ENCODE peak calls at places on chromosomes 13 and 19, in four cellular contexts. One of them, this sample, is unnamed.

GRCh38 chr13:21104199-21105019 is 43.0 kb upstream of the LATS2 start:
- DNase-seq in psoas muscle: no peak
- DNase-seq in pancreas: no peak
- DNase-seq in heart right ventricle: no peak
- DNase-seq in this sample: no peak

GRCh38 chr19:9940778-9941177 is 4.5 kb upstream of the OLFM2 start:
- DNase-seq in heart right ventricle: no peak
- DNase-seq in pancreas: no peak
- DNase-seq in psoas muscle: no peak
- DNase-seq in this sample: no peak

GRCh38 chr13:95492044-95492801 is 60.3 kb upstream of the CLDN10 start:
- DNase-seq in pancreas: no peak
- DNase-seq in heart right ventricle: no peak
- DNase-seq in psoas muscle: no peak
- DNase-seq in this sample: no peak

GRCh38 chr19:4518345-4519171 is at the start of gene PLIN4:
- DNase-seq in pancreas: peak; percentile 70
- DNase-seq in psoas muscle: peak; percentile 87
- DNase-seq in heart right ventricle: peak; percentile 85
- DNase-seq in this sample: no peak

GRCh38 chr13:97125051-97125809 is 96.9 kb upstream of the MBNL2 start:
- DNase-seq in heart right ventricle: no peak
- DNase-seq in psoas muscle: peak; percentile 43
- DNase-seq in pancreas: peak; percentile 24
- DNase-seq in this sample: peak; percentile 59

GRCh38 chr19:2212861-2213711 is 23.0 kb downstream of the PLEKHJ1 start:
- DNase-seq in pancreas: no peak
- DNase-seq in heart right ventricle: no peak
- DNase-seq in psoas muscle: no peak
- DNase-seq in this sample: peak; percentile 39

GRCh38 chr19:10404888-10405808 is 1.8 kb upstream of the CDC37 start:
- DNase-seq in heart right ventricle: no peak
- DNase-seq in pancreas: no peak
- DNase-seq in psoas muscle: no peak
- DNase-seq in this sample: no peak

GRCh38 chr13:70893832-70894231 is 785.6 kb upstream of the KLHL1 start:
- DNase-seq in pancreas: no peak
- DNase-seq in psoas muscle: no peak
- DNase-seq in heart right ventricle: no peak
- DNase-seq in this sample: no peak

GRCh38 chr13:23558675-23559536 is 11.3 kb upstream of the TNFRSF19 start:
- DNase-seq in heart right ventricle: peak; percentile 60
- DNase-seq in pancreas: no peak
- DNase-seq in psoas muscle: peak; percentile 69
- DNase-seq in this sample: peak; percentile 65

GRCh38 chr13:22915442-22916082 is 265.2 kb upstream of the SGCG start:
- DNase-seq in psoas muscle: peak; percentile 57
- DNase-seq in heart right ventricle: peak; percentile 64
- DNase-seq in pancreas: peak; percentile 17
- DNase-seq in this sample: peak; percentile 55

GRCh38 chr19:28472111-28472510 is 740.8 kb downstream of the UQCRFS1 start:
- DNase-seq in psoas muscle: no peak
- DNase-seq in heart right ventricle: no peak
- DNase-seq in pancreas: no peak
- DNase-seq in this sample: no peak

GRCh38 chr19:6199240-6199983 is 63.9 kb downstream of the ACSBG2 start:
- DNase-seq in psoas muscle: peak; percentile 99
- DNase-seq in pancreas: peak; percentile 98
- DNase-seq in heart right ventricle: peak; percentile 100
- DNase-seq in this sample: peak; percentile 98

GRCh38 chr13:97856001-97856675 is 97.3 kb upstream of the IPO5 start:
- DNase-seq in pancreas: peak; percentile 9
- DNase-seq in psoas muscle: peak; percentile 46
- DNase-seq in heart right ventricle: peak; percentile 48
- DNase-seq in this sample: peak; percentile 36

GRCh38 chr19:27966390-27966816 is 1246.5 kb downstream of the UQCRFS1 start:
- DNase-seq in psoas muscle: no peak
- DNase-seq in pancreas: no peak
- DNase-seq in heart right ventricle: no peak
- DNase-seq in this sample: no peak

GRCh38 chr13:84446972-84447700 is 564.9 kb upstream of the SLITRK1 start:
- DNase-seq in pancreas: no peak
- DNase-seq in psoas muscle: no peak
- DNase-seq in heart right ventricle: no peak
- DNase-seq in this sample: no peak

GRCh38 chr19:7789447-7789846 is 26.4 kb downstream of the CLEC4M start:
- DNase-seq in pancreas: no peak
- DNase-seq in psoas muscle: no peak
- DNase-seq in heart right ventricle: no peak
- DNase-seq in this sample: no peak

GRCh38 chr13:76522083-76522755 is 364.0 kb downstream of the KCTD12 start:
- DNase-seq in psoas muscle: no peak
- DNase-seq in heart right ventricle: no peak
- DNase-seq in pancreas: no peak
- DNase-seq in this sample: no peak

GRCh38 chr13:48819376-48819775 is 156.3 kb upstream of the FNDC3A start:
- DNase-seq in heart right ventricle: no peak
- DNase-seq in pancreas: no peak
- DNase-seq in psoas muscle: no peak
- DNase-seq in this sample: no peak

GRCh38 chr13:46721054-46721453 is 75.9 kb downstream of the ESD start:
- DNase-seq in psoas muscle: peak; percentile 39
- DNase-seq in heart right ventricle: no peak
- DNase-seq in pancreas: peak; percentile 9
- DNase-seq in this sample: no peak

GRCh38 chr13:43245374-43245964 is 222.1 kb downstream of the DNAJC15 start:
- DNase-seq in psoas muscle: no peak
- DNase-seq in heart right ventricle: no peak
- DNase-seq in pancreas: no peak
- DNase-seq in this sample: no peak

GRCh38 chr13:31207630-31208549 is 8.1 kb downstream of the B3GLCT start:
- DNase-seq in heart right ventricle: peak; percentile 55
- DNase-seq in psoas muscle: peak; percentile 45
- DNase-seq in pancreas: no peak
- DNase-seq in this sample: no peak

GRCh38 chr13:42577538-42577937 is 3.6 kb downstream of the TNFSF11 start:
- DNase-seq in pancreas: no peak
- DNase-seq in heart right ventricle: no peak
- DNase-seq in psoas muscle: no peak
- DNase-seq in this sample: no peak

GRCh38 chr19:38265213-38265861 is 964 bp downstream of the SPINT2 start:
- DNase-seq in pancreas: peak; percentile 45
- DNase-seq in psoas muscle: no peak
- DNase-seq in heart right ventricle: no peak
- DNase-seq in this sample: peak; percentile 41

GRCh38 chr13:101572456-101572855 is 120.0 kb downstream of the ITGBL1 start:
- DNase-seq in psoas muscle: no peak
- DNase-seq in heart right ventricle: no peak
- DNase-seq in pancreas: no peak
- DNase-seq in this sample: no peak

GRCh38 chr19:7460562-7460966 is 28.3 kb downstream of the PEX11G start:
- DNase-seq in pancreas: no peak
- DNase-seq in heart right ventricle: no peak
- DNase-seq in psoas muscle: no peak
- DNase-seq in this sample: no peak

GRCh38 chr13:102197193-102197592 is 204.7 kb downstream of the FGF14 start:
- DNase-seq in heart right ventricle: no peak
- DNase-seq in pancreas: no peak
- DNase-seq in psoas muscle: no peak
- DNase-seq in this sample: no peak

GRCh38 chr19:38319421-38320258 is at the start of gene KCNK6:
- DNase-seq in pancreas: peak; percentile 52
- DNase-seq in psoas muscle: peak; percentile 39
- DNase-seq in heart right ventricle: peak; percentile 58
- DNase-seq in this sample: no peak

GRCh38 chr19:19416280-19416679 is 10.8 kb downstream of the GATAD2A start:
- DNase-seq in pancreas: no peak
- DNase-seq in heart right ventricle: no peak
- DNase-seq in psoas muscle: no peak
- DNase-seq in this sample: no peak
- H3K4me1 ChIP-seq in pancreas: peaks cover 11% of the 10 kb centered on the region
- H3K4me1 ChIP-seq in heart right ventricle: peaks cover 11% of the 10 kb centered on the region
- H3K4me1 ChIP-seq in psoas muscle: peaks cover 43% of the 10 kb centered on the region
- H3K4me1 ChIP-seq in this sample: peaks cover 21% of the 10 kb centered on the region

DNA sequence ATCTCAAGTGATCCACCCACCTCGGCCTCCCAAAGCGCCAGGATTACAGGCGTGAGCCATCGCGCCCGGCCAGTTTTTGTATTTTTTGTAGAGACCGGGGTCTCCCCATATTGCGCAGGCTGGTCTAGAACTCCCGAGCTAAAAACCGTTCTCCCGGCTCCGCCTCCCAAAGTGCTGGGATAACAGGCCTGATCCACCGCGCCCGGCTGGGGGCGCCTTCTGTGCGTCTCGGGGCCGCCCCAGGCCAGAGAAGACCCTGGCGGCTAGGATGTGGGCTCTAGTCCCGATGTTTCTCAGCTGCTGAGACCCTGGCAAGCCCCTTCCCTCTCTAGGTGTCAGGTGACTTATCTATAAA is 3.6 kb downstream of the ARHGAP45 start:
- DNase-seq in pancreas: no peak
- DNase-seq in heart right ventricle: no peak
- DNase-seq in psoas muscle: no peak
- DNase-seq in this sample: no peak
- H3K27me3 ChIP-seq in pancreas: no peaks in the 10 kb centered on the region
- H3K27me3 ChIP-seq in heart right ventricle: peaks cover 65% of the 10 kb centered on the region
- H3K27me3 ChIP-seq in psoas muscle: no peaks in the 10 kb centered on the region
- H3K27me3 ChIP-seq in this sample: no peaks in the 10 kb centered on the region

GRCh38 chr19:18477974-18478373 is 40.0 kb upstream of the ISYNA1 start:
- DNase-seq in heart right ventricle: no peak
- DNase-seq in psoas muscle: no peak
- DNase-seq in pancreas: no peak
- DNase-seq in this sample: no peak
- H3K4me1 ChIP-seq in heart right ventricle: peaks cover 20% of the 10 kb centered on the region
- H3K4me1 ChIP-seq in psoas muscle: peaks cover 94% of the 10 kb centered on the region
- H3K4me1 ChIP-seq in pancreas: peaks cover 10% of the 10 kb centered on the region
- H3K4me1 ChIP-seq in this sample: peaks cover 44% of the 10 kb centered on the region

GRCh38 chr19:47820410-47820809 is 1.3 kb upstream of the CRX start:
- DNase-seq in heart right ventricle: no peak
- DNase-seq in pancreas: no peak
- DNase-seq in psoas muscle: no peak
- DNase-seq in this sample: no peak

GRCh38 chr19:47821460-47822020 is at the start of gene CRX:
- DNase-seq in heart right ventricle: no peak
- DNase-seq in pancreas: no peak
- DNase-seq in psoas muscle: no peak
- DNase-seq in this sample: no peak

GRCh38 chr19:47819841-47820244 is 1.9 kb upstream of the CRX start:
- DNase-seq in psoas muscle: no peak
- DNase-seq in pancreas: no peak
- DNase-seq in heart right ventricle: no peak
- DNase-seq in this sample: no peak

GRCh38 chr19:47826800-47827199 is 5.1 kb downstream of the CRX start:
- DNase-seq in pancreas: no peak
- DNase-seq in psoas muscle: no peak
- DNase-seq in heart right ventricle: no peak
- DNase-seq in this sample: no peak

GRCh38 chr19:47824396-47824795 is 2.7 kb downstream of the CRX start:
- DNase-seq in heart right ventricle: no peak
- DNase-seq in psoas muscle: no peak
- DNase-seq in pancreas: no peak
- DNase-seq in this sample: no peak
- H3K27me3 ChIP-seq in heart right ventricle: peaks cover 29% of the 10 kb centered on the region
- H3K27me3 ChIP-seq in psoas muscle: no peaks in the 10 kb centered on the region
- H3K27me3 ChIP-seq in pancreas: no peaks in the 10 kb centered on the region
- H3K27me3 ChIP-seq in this sample: no peaks in the 10 kb centered on the region

GRCh38 chr19:40719414-40719894 is 2.5 kb downstream of the ITPKC start:
- DNase-seq in heart right ventricle: no peak
- DNase-seq in pancreas: no peak
- DNase-seq in psoas muscle: peak; percentile 27
- DNase-seq in this sample: no peak
- H3K4me1 ChIP-seq in heart right ventricle: peaks cover 16% of the 10 kb centered on the region
- H3K4me1 ChIP-seq in pancreas: peaks cover 21% of the 10 kb centered on the region
- H3K4me1 ChIP-seq in psoas muscle: peaks cover 39% of the 10 kb centered on the region
- H3K4me1 ChIP-seq in this sample: peaks cover 13% of the 10 kb centered on the region

DNA sequence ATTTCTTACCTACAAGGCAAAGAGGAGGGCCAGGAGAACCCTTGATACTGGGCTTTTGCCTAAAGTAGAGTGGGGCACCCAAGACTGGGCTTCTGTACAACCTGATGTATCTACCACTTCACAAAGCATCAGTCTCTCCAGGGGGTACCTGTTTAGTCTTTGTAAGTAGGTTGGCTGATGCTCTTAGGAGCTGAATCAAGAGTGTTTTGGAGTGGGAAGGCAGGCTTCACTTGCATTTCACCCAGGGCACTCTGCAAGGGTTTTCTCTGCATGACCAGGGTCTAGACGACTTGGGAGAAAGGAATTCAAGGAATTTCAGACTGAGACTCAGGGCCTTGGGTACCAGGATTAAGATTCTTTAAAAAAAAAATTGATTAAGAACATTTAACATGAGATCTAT is 361.5 kb downstream of the RFC3 start:
- DNase-seq in heart right ventricle: no peak
- DNase-seq in pancreas: no peak
- DNase-seq in psoas muscle: no peak
- DNase-seq in this sample: no peak
- H3K27me3 ChIP-seq in heart right ventricle: no peaks in the 10 kb centered on the region
- H3K27me3 ChIP-seq in pancreas: no peaks in the 10 kb centered on the region
- H3K27me3 ChIP-seq in psoas muscle: no peaks in the 10 kb centered on the region
- H3K27me3 ChIP-seq in this sample: no peaks in the 10 kb centered on the region

GRCh38 chr13:41007359-41008118 is 11.6 kb downstream of the ELF1 start:
- DNase-seq in psoas muscle: no peak
- DNase-seq in heart right ventricle: no peak
- DNase-seq in pancreas: no peak
- DNase-seq in this sample: no peak

GRCh38 chr13:41008349-41008980 is 10.7 kb downstream of the ELF1 start:
- DNase-seq in heart right ventricle: no peak
- DNase-seq in pancreas: no peak
- DNase-seq in psoas muscle: no peak
- DNase-seq in this sample: no peak

GRCh38 chr13:41012536-41012935 is 6.6 kb downstream of the ELF1 start:
- DNase-seq in pancreas: no peak
- DNase-seq in psoas muscle: no peak
- DNase-seq in heart right ventricle: no peak
- DNase-seq in this sample: no peak

GRCh38 chr13:41013834-41014233 is 5.3 kb downstream of the ELF1 start:
- DNase-seq in heart right ventricle: no peak
- DNase-seq in psoas muscle: no peak
- DNase-seq in pancreas: no peak
- DNase-seq in this sample: no peak

DNA sequence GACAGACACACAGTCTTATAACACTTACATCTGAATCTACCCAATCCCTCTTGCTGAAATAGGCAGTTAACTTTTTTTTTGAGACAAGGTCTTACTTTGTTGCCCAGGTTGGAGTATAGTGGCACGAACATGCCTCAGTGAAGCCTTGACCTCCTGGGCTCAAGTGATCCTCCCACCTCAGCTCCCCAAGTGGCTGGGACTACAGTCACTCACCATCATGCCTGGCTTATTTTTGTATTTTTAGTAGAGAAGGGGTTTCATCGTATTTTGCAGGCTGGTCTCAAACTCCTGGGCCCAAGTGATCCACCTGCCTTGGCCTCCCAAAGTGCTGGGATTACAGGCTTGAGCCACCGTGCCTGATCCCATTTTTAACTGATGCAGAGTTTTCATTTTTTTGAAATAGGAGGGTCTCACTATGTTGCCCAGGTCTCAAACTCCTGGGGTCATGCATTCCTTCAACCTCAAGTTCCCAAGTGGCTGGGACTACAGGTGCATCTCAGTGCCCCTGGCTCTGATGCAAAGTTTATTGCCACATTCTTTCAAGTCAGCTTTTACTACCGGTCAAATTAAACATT is 7.6 kb downstream of the ELF1 start:
- DNase-seq in psoas muscle: no peak
- DNase-seq in heart right ventricle: no peak
- DNase-seq in pancreas: no peak
- DNase-seq in this sample: no peak
- H3K4me1 ChIP-seq in psoas muscle: peaks cover 13% of the 10 kb centered on the region
- H3K4me1 ChIP-seq in heart right ventricle: no peaks in the 10 kb centered on the region
- H3K4me1 ChIP-seq in pancreas: peaks cover 51% of the 10 kb centered on the region
- H3K4me1 ChIP-seq in this sample: peaks cover 5% of the 10 kb centered on the region

This sample was measured in lung.